ENCODE peak calls at places on chromosomes 7 and 10, in eight cellular contexts. One of them, this sample, is unnamed.

GRCh38 chr10:68897336-68897741 is 3.8 kb upstream of the DDX50 start:
- DNase-seq in 8988T: peak
- DNase-seq in glutamatergic neuron: peak
- DNase-seq in GM23248: peak
- DNase-seq in HEK293T: peak
- DNase-seq in upper lobe of right lung: no peak
- DNase-seq in GM19239: no peak
- DNase-seq in activated CD8-positive, alpha-beta memory T cell treated with anti-CD3 and anti-CD28 coated beads, Interleukin-2, amount 50 U/mL, for 4 hours: no peak
- DNase-seq in this sample: peak

GRCh38 chr7:88759216-88759955 is at the start of gene ZNF804B:
- DNase-seq in 8988T: no peak
- DNase-seq in glutamatergic neuron: peak
- DNase-seq in GM23248: peak
- DNase-seq in HEK293T: peak
- DNase-seq in upper lobe of right lung: peak
- DNase-seq in GM19239: no peak
- DNase-seq in activated CD8-positive, alpha-beta memory T cell treated with anti-CD3 and anti-CD28 coated beads, Interleukin-2, amount 50 U/mL, for 4 hours: no peak
- DNase-seq in this sample: peak

GRCh38 chr10:124436191-124436638 is 13.6 kb downstream of the NKX1-2 start:
- DNase-seq in 8988T: no peak
- DNase-seq in glutamatergic neuron: no peak
- DNase-seq in GM23248: no peak
- DNase-seq in HEK293T: no peak
- DNase-seq in upper lobe of right lung: no peak
- DNase-seq in GM19239: no peak
- DNase-seq in activated CD8-positive, alpha-beta memory T cell treated with anti-CD3 and anti-CD28 coated beads, Interleukin-2, amount 50 U/mL, for 4 hours: no peak
- DNase-seq in this sample: no peak

GRCh38 chr7:158650821-158651225 is 53.8 kb downstream of the NCAPG2 start:
- DNase-seq in 8988T: no peak
- DNase-seq in glutamatergic neuron: no peak
- DNase-seq in GM23248: peak
- DNase-seq in HEK293T: no peak
- DNase-seq in upper lobe of right lung: no peak
- DNase-seq in GM19239: no peak
- DNase-seq in activated CD8-positive, alpha-beta memory T cell treated with anti-CD3 and anti-CD28 coated beads, Interleukin-2, amount 50 U/mL, for 4 hours: no peak
- DNase-seq in this sample: no peak

GRCh38 chr7:129343099-129343700 is 91.0 kb upstream of the STRIP2 start:
- DNase-seq in 8988T: no peak
- DNase-seq in glutamatergic neuron: no peak
- DNase-seq in GM23248: peak
- DNase-seq in HEK293T: peak
- DNase-seq in upper lobe of right lung: no peak
- DNase-seq in GM19239: peak
- DNase-seq in activated CD8-positive, alpha-beta memory T cell treated with anti-CD3 and anti-CD28 coated beads, Interleukin-2, amount 50 U/mL, for 4 hours: no peak
- DNase-seq in this sample: peak

GRCh38 chr10:102230861-102231356 is 4.8 kb downstream of the ELOVL3 start:
- DNase-seq in 8988T: peak
- DNase-seq in glutamatergic neuron: peak
- DNase-seq in GM23248: peak
- DNase-seq in HEK293T: peak
- DNase-seq in upper lobe of right lung: peak
- DNase-seq in GM19239: no peak
- DNase-seq in activated CD8-positive, alpha-beta memory T cell treated with anti-CD3 and anti-CD28 coated beads, Interleukin-2, amount 50 U/mL, for 4 hours: peak
- DNase-seq in this sample: peak

GRCh38 chr7:38070718-38071117 is 107.3 kb upstream of the STARD3NL start:
- DNase-seq in 8988T: no peak
- DNase-seq in glutamatergic neuron: no peak
- DNase-seq in GM23248: peak
- DNase-seq in HEK293T: peak
- DNase-seq in upper lobe of right lung: no peak
- DNase-seq in GM19239: no peak
- DNase-seq in activated CD8-positive, alpha-beta memory T cell treated with anti-CD3 and anti-CD28 coated beads, Interleukin-2, amount 50 U/mL, for 4 hours: no peak
- DNase-seq in this sample: no peak

GRCh38 chr10:91887075-91887899 is 22.0 kb downstream of the FGFBP3 start:
- DNase-seq in 8988T: no peak
- DNase-seq in glutamatergic neuron: peak
- DNase-seq in GM23248: peak
- DNase-seq in HEK293T: peak
- DNase-seq in upper lobe of right lung: peak
- DNase-seq in GM19239: no peak
- DNase-seq in activated CD8-positive, alpha-beta memory T cell treated with anti-CD3 and anti-CD28 coated beads, Interleukin-2, amount 50 U/mL, for 4 hours: peak
- DNase-seq in this sample: peak

GRCh38 chr7:102140952-102141370 is 145.7 kb upstream of the SH2B2 start:
- DNase-seq in 8988T: no peak
- DNase-seq in glutamatergic neuron: no peak
- DNase-seq in GM23248: no peak
- DNase-seq in HEK293T: no peak
- DNase-seq in upper lobe of right lung: no peak
- DNase-seq in GM19239: peak
- DNase-seq in activated CD8-positive, alpha-beta memory T cell treated with anti-CD3 and anti-CD28 coated beads, Interleukin-2, amount 50 U/mL, for 4 hours: no peak
- DNase-seq in this sample: no peak